ENCODE peak calls at places on chromosomes 16 and 17, in six cellular contexts. V, J, F, P, H and X are unnamed samples.
A peak's percentile ranks its signal among the peaks of the same experiment; 100 is the strongest.

GRCh38 chr16:66874079-66874775 is 6.1 kb upstream of the PDP2 start:
- DNase-seq in V (no peak), J (no peak), F (no peak), P (no peak), H (no peak), X (no peak)

GRCh38 chr17:1271020-1271423 is 778 bp downstream of the BHLHA9 start:
- DNase-seq in V (no peak), J (no peak), F (no peak), P (no peak), H (no peak), X (no peak)

GRCh38 chr16:85675528-85675927 is 13.2 kb downstream of the GINS2 start:
- DNase-seq in V (peak; percentile 8), J (no peak), F (no peak), P (no peak), H (no peak), X (no peak)

GRCh38 chr16:87851141-87851587 is 18.1 kb downstream of the SLC7A5 start:
- DNase-seq in V (no peak), J (no peak), F (no peak), P (no peak), H (no peak), X (no peak)

GRCh38 chr17:694239-694638 is 20.4 kb downstream of the VPS53 start:
- DNase-seq in V (peak; percentile 90), J (no peak), F (no peak), P (no peak), H (peak; percentile 97), X (no peak)

GRCh38 chr17:41437769-41438168 is 3.0 kb downstream of the KRT38 start:
- DNase-seq in V (no peak), J (no peak), F (no peak), P (no peak), H (no peak), X (no peak)

GRCh38 chr16:58053682-58054005 is 28.1 kb downstream of the MMP15 start:
- DNase-seq in V (no peak), J (no peak), F (no peak), P (no peak), H (no peak), X (no peak)

GRCh38 chr16:68190745-68191510 is 45.0 kb downstream of the ESRP2 start:
- DNase-seq in V (no peak), J (no peak), F (no peak), P (no peak), H (no peak), X (no peak)

GRCh38 chr16:73794936-73795335 is 501.7 kb upstream of the PSMD7 start:
- DNase-seq in V (no peak), J (no peak), F (no peak), P (no peak), H (no peak), X (peak; percentile 65)

GRCh38 chr16:89738072-89738377 is 16.7 kb downstream of the ZNF276 start:
- DNase-seq in V (no peak), J (no peak), F (no peak), P (no peak), H (no peak), X (no peak)

GRCh38 chr17:70447588-70447987 is 278.3 kb downstream of the KCNJ2 start:
- DNase-seq in V (peak; percentile 1), J (no peak), F (no peak), P (no peak), H (no peak), X (no peak)

GRCh38 chr17:83189673-83190385 is 110.4 kb downstream of the METRNL start:
- DNase-seq in V (no peak), J (peak; percentile 41), F (no peak), P (no peak), H (peak; percentile 90), X (peak; percentile 62)